ENCODE peak calls at places on chromosomes 5 and 9, in seven cellular contexts. G, Z, X, W, N, H and P are unnamed samples.

GRCh38 chr5:579211-579610 is 32.9 kb upstream of the CEP72 start:
- DNase-seq in G (no peak), Z (no peak), X (no peak), W (no peak), N (no peak), H (no peak), P (no peak)

GRCh38 chr9:101449071-101449721 is 13.6 kb upstream of the ALDOB start:
- DNase-seq in G (peak), Z (no peak), X (peak), W (no peak), N (peak), H (peak), P (peak)

GRCh38 chr5:55604611-55605067 is 69.9 kb upstream of the PLPP1 start:
- DNase-seq in G (no peak), Z (no peak), X (peak), W (no peak), N (no peak), H (no peak), P (no peak)

GRCh38 chr9:129259373-129259772 is 81.3 kb upstream of the IER5L start:
- DNase-seq in G (no peak), Z (no peak), X (no peak), W (no peak), N (no peak), H (no peak), P (no peak)

GRCh38 chr9:75715360-75715759 is 175.1 kb upstream of the PCSK5 start:
- DNase-seq in G (no peak), Z (no peak), X (no peak), W (no peak), N (no peak), H (no peak), P (no peak)

GRCh38 chr5:174159327-174160247 is 114.1 kb downstream of the NSG2 start:
- DNase-seq in G (no peak), Z (no peak), X (no peak), W (no peak), N (peak), H (no peak), P (peak)

GRCh38 chr5:80141147-80141671 is 106.1 kb downstream of the THBS4 start:
- DNase-seq in G (peak), Z (no peak), X (peak), W (no peak), N (no peak), H (no peak), P (no peak)

GRCh38 chr5:131589510-131590348 is 45.3 kb downstream of the RAPGEF6 start:
- DNase-seq in G (peak), Z (peak), X (peak), W (peak), N (peak), H (peak), P (peak)

GRCh38 chr9:99852617-99853016 is 30.9 kb downstream of the NR4A3 start:
- DNase-seq in G (no peak), Z (no peak), X (no peak), W (no peak), N (no peak), H (no peak), P (no peak)

GRCh38 chr9:133505186-133505830 is 19.5 kb downstream of the MYMK start:
- DNase-seq in G (peak), Z (no peak), X (no peak), W (no peak), N (no peak), H (no peak), P (no peak)

GRCh38 chr5:172189693-172190296 is 1.8 kb upstream of the STK10 start:
- DNase-seq in G (no peak), Z (no peak), X (no peak), W (no peak), N (no peak), H (no peak), P (no peak)

GRCh38 chr5:10607666-10608442 is 44.0 kb downstream of the ANKRD33B start:
- DNase-seq in G (no peak), Z (no peak), X (no peak), W (peak), N (no peak), H (peak), P (no peak)

GRCh38 chr9:129075996-129076639 is 4.8 kb upstream of the DOLPP1 start:
- DNase-seq in G (no peak), Z (no peak), X (no peak), W (no peak), N (no peak), H (no peak), P (no peak)

GRCh38 chr5:143101134-143101533 is 302.4 kb downstream of the NR3C1 start:
- DNase-seq in G (no peak), Z (no peak), X (no peak), W (no peak), N (no peak), H (no peak), P (no peak)

GRCh38 chr5:6387970-6388369 is 9.6 kb upstream of the MED10 start:
- DNase-seq in G (no peak), Z (no peak), X (no peak), W (no peak), N (no peak), H (no peak), P (no peak)

GRCh38 chr5:76041863-76042262 is 41.3 kb upstream of the SV2C start:
- DNase-seq in G (no peak), Z (no peak), X (peak), W (no peak), N (no peak), H (no peak), P (peak)

GRCh38 chr9:14203366-14204056 is 110.4 kb downstream of the NFIB start:
- DNase-seq in G (peak), Z (no peak), X (no peak), W (no peak), N (no peak), H (no peak), P (no peak)

GRCh38 chr5:116543501-116543900 is 31.1 kb downstream of the SEMA6A start:
- DNase-seq in G (no peak), Z (no peak), X (no peak), W (no peak), N (no peak), H (no peak), P (no peak)

GRCh38 chr5:64147849-64148441 is 17.7 kb upstream of the RNF180 start:
- DNase-seq in G (peak), Z (peak), X (peak), W (no peak), N (peak), H (peak), P (peak)
- TF ChIP-seq JUND in G (no peak), Z (no peak), X (no peak), W (no peak), N (no peak), H (no peak), P (no peak)

DNA sequence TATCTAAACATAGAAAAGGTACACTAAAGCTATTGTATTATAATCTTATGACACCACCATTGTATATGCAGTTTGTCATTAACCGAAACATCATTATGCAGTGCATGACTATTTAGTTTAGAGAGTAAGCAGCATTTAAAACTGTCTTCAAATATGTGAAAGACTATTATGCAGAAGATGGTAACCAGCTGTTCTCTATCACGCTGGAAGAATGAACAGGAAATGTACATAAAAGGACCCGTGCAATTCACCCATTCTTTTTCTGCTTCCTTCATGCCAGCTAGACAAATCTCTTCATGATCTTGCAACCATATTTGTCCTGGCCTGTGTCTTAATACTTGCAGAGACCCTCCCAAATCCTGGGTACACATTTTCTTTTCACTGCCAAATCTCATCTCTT is 58.7 kb downstream of the ITGA1 start:
- DNase-seq in G (no peak), Z (no peak), X (no peak), W (no peak), N (no peak), H (no peak), P (no peak)
- TF ChIP-seq JUND in G (no peak), Z (no peak), X (no peak), W (no peak), N (no peak), H (no peak), P (no peak)

DNA sequence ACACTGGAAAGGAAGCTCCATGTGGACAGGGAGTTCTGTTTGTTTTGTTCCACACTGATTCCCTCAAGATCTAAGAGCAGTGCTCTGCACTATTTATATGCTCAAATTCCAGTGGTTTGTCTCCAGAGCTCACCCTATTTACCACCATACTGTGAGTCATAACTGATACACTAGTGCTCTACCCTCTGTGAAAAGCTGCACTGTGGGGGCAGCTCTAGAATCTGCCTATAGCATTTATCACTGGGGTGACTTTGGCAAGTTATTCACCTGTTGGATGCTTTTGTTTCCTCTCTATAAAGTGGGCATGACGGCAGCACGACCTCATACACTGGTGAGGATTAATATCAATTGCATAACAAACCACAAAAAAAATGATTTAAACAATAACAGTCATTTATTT is 307.8 kb downstream of the NR2F1-AS1 start:
- DNase-seq in G (no peak), Z (no peak), X (no peak), W (no peak), N (no peak), H (no peak), P (no peak)
- TF ChIP-seq JUND in G (peak), Z (no peak), X (no peak), W (no peak), N (no peak), H (no peak), P (no peak)

GRCh38 chr5:69372394-69372793 is 2.8 kb downstream of the RAD17 start:
- DNase-seq in G (no peak), Z (no peak), X (no peak), W (no peak), N (no peak), H (no peak), P (no peak)

GRCh38 chr5:69367697-69368279 is 1.5 kb downstream of the AK6 start:
- DNase-seq in G (no peak), Z (no peak), X (no peak), W (no peak), N (no peak), H (no peak), P (no peak)

GRCh38 chr5:69369369-69370121 is at the start of the genes AK6, RAD17 and TAF9:
- DNase-seq in G (peak), Z (peak), X (peak), W (peak), N (peak), H (peak), P (peak)

GRCh38 chr5:69364850-69365249 is 4.5 kb downstream of the AK6 start:
- DNase-seq in G (no peak), Z (no peak), X (no peak), W (no peak), N (no peak), H (no peak), P (no peak)

GRCh38 chr5:69368458-69369368 is 607 bp downstream of the AK6 start:
- DNase-seq in G (peak), Z (peak), X (no peak), W (no peak), N (peak), H (peak), P (no peak)
- TF ChIP-seq JUND in G (no peak), Z (no peak), X (no peak), W (no peak), N (peak), H (peak), P (no peak)

GRCh38 chr9:84669293-84670105 is at the start of gene NTRK2:
- DNase-seq in G (peak), Z (no peak), X (peak), W (no peak), N (no peak), H (no peak), P (peak)
- TF ChIP-seq JUND in G (no peak), Z (no peak), X (no peak), W (no peak), N (no peak), H (no peak), P (no peak)

GRCh38 chr9:7394007-7394774 is 405.4 kb downstream of the DMAC1 start:
- DNase-seq in G (no peak), Z (peak), X (no peak), W (no peak), N (no peak), H (no peak), P (no peak)
- TF ChIP-seq JUND in G (no peak), Z (no peak), X (no peak), W (no peak), N (no peak), H (no peak), P (no peak)

GRCh38 chr9:18473551-18474279 is at the start of gene ADAMTSL1:
- DNase-seq in G (peak), Z (no peak), X (peak), W (no peak), N (no peak), H (no peak), P (peak)

GRCh38 chr9:18474778-18475177 is 825 bp downstream of the ADAMTSL1 start:
- DNase-seq in G (no peak), Z (no peak), X (no peak), W (no peak), N (no peak), H (no peak), P (no peak)

GRCh38 chr9:18472435-18472834 is 1.5 kb upstream of the ADAMTSL1 start:
- DNase-seq in G (no peak), Z (no peak), X (no peak), W (no peak), N (no peak), H (no peak), P (no peak)

GRCh38 chr9:18477121-18477705 is 3.3 kb downstream of the ADAMTSL1 start:
- DNase-seq in G (no peak), Z (no peak), X (no peak), W (no peak), N (no peak), H (no peak), P (no peak)

GRCh38 chr9:18472915-18473314 is 1.0 kb upstream of the ADAMTSL1 start:
- DNase-seq in G (no peak), Z (no peak), X (no peak), W (no peak), N (no peak), H (no peak), P (no peak)
- TF ChIP-seq JUND in G (no peak), Z (no peak), X (no peak), W (no peak), N (no peak), H (no peak), P (no peak)

GRCh38 chr9:127549218-127549617 is 62.9 kb upstream of the STXBP1 start:
- DNase-seq in G (no peak), Z (no peak), X (no peak), W (no peak), N (no peak), H (no peak), P (no peak)
- TF ChIP-seq JUND in G (no peak), Z (no peak), X (no peak), W (no peak), N (no peak), H (no peak), P (no peak)

DNA sequence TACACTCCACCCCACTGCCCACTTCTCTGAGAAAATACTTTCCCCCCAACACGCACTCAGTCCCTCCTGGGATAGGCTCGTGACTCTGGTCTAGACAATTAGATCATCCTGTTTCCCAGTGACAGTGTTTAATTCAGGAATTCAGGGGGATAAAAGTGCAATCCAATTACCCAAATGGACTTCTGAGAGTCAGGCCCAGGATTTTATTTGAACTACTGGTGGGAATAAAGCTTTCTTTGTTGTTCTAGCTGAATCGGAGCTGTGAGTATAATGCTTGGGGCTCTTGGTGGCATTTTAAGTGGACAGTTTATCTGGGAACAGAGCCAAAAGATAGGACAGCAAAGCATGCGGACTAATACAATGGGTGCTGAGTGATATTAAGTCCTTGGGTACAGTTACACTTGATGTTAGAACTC is 683.3 kb downstream of the MAT2B start:
- DNase-seq in G (peak), Z (peak), X (no peak), W (no peak), N (no peak), H (no peak), P (no peak)
- TF ChIP-seq JUND in G (no peak), Z (no peak), X (no peak), W (no peak), N (no peak), H (no peak), P (no peak)